ENCODE peak calls at places on chromosome 2, in seven cellular contexts. K, N, J, Q, R, F and M are unnamed samples.

GRCh38 chr2:229731916-229732315 is 17.6 kb upstream of the DNER start:
- DNase-seq in K (no peak), N (no peak), J (no peak), Q (peak; percentile 17), R (no peak), F (no peak), M (peak; percentile 11)

GRCh38 chr2:59277656-59278055 is 1036.5 kb upstream of the FANCL start:
- DNase-seq in K (no peak), N (no peak), J (no peak), Q (no peak), R (no peak), F (no peak), M (no peak)

GRCh38 chr2:225411452-225411851 is 11.9 kb downstream of the NYAP2 start:
- DNase-seq in K (no peak), N (peak; percentile 26), J (no peak), Q (no peak), R (no peak), F (no peak), M (no peak)

GRCh38 chr2:207812858-207813175 is 43.1 kb upstream of the FZD5 start:
- DNase-seq in K (peak; percentile 85), N (no peak), J (no peak), Q (no peak), R (no peak), F (no peak), M (no peak)

GRCh38 chr2:228768818-228769217 is 502.3 kb downstream of the PID1 start:
- DNase-seq in K (no peak), N (no peak), J (no peak), Q (peak; percentile 64), R (peak; percentile 44), F (no peak), M (peak; percentile 68)

GRCh38 chr2:43021791-43022500 is 204.5 kb downstream of the ZFP36L2 start:
- DNase-seq in K (no peak), N (peak; percentile 87), J (peak; percentile 70), Q (no peak), R (no peak), F (peak; percentile 80), M (no peak)

GRCh38 chr2:145006957-145007672 is 487.2 kb upstream of the ZEB2 start:
- DNase-seq in K (no peak), N (no peak), J (no peak), Q (peak; percentile 98), R (peak; percentile 35), F (no peak), M (peak; percentile 95)

GRCh38 chr2:3601561-3602271 is 6.8 kb downstream of the COLEC11 start:
- DNase-seq in K (no peak), N (no peak), J (no peak), Q (no peak), R (no peak), F (no peak), M (no peak)

GRCh38 chr2:58291726-58292430 is 50.8 kb upstream of the FANCL start:
- DNase-seq in K (no peak), N (no peak), J (no peak), Q (no peak), R (no peak), F (no peak), M (no peak)

GRCh38 chr2:72210470-72210869 is 62.8 kb upstream of the CYP26B1 start:
- DNase-seq in K (no peak), N (no peak), J (no peak), Q (no peak), R (no peak), F (no peak), M (no peak)

GRCh38 chr2:30666307-30666874 is 140.9 kb downstream of the CAPN13 start:
- DNase-seq in K (no peak), N (no peak), J (peak; percentile 21), Q (peak; percentile 99), R (peak; percentile 86), F (no peak), M (peak; percentile 99)

GRCh38 chr2:36547906-36548305 is 50.1 kb downstream of the FEZ2 start:
- DNase-seq in K (no peak), N (no peak), J (no peak), Q (no peak), R (no peak), F (no peak), M (no peak)

GRCh38 chr2:144682248-144682647 is 162.3 kb upstream of the ZEB2 start:
- DNase-seq in K (no peak), N (no peak), J (no peak), Q (no peak), R (no peak), F (no peak), M (no peak)

GRCh38 chr2:202831241-202831997 is 40.1 kb downstream of the ICA1L start:
- DNase-seq in K (peak; percentile 17), N (peak; percentile 63), J (peak; percentile 52), Q (peak; percentile 61), R (peak; percentile 76), F (peak; percentile 53), M (peak; percentile 61)

GRCh38 chr2:237128026-237128703 is 42.5 kb downstream of the COPS8 start:
- DNase-seq in K (peak; percentile 31), N (peak; percentile 88), J (peak; percentile 75), Q (peak; percentile 100), R (peak; percentile 38), F (no peak), M (peak; percentile 99)

GRCh38 chr2:120654383-120655134 is 81.1 kb upstream of the GLI2 start:
- DNase-seq in K (peak; percentile 6), N (peak; percentile 51), J (peak; percentile 87), Q (no peak), R (no peak), F (peak; percentile 88), M (no peak)

GRCh38 chr2:168427451-168427850 is 28.6 kb upstream of the CERS6 start:
- DNase-seq in K (no peak), N (peak; percentile 41), J (no peak), Q (peak; percentile 88), R (no peak), F (no peak), M (peak; percentile 87)

GRCh38 chr2:227597993-227598392 is 700 bp upstream of the SCYGR2 start:
- DNase-seq in K (no peak), N (peak; percentile 90), J (peak; percentile 54), Q (no peak), R (no peak), F (no peak), M (no peak)

GRCh38 chr2:143688248-143688647 is 559.0 kb downstream of the ARHGAP15 start:
- DNase-seq in K (no peak), N (no peak), J (no peak), Q (no peak), R (no peak), F (no peak), M (no peak)

GRCh38 chr2:15142069-15142689 is 419.0 kb downstream of the NBAS start:
- DNase-seq in K (no peak), N (peak; percentile 90), J (no peak), Q (peak; percentile 8), R (peak; percentile 25), F (no peak), M (peak; percentile 6)

GRCh38 chr2:36433311-36434217 is 78.0 kb downstream of the CRIM1 start:
- DNase-seq in K (no peak), N (no peak), J (no peak), Q (peak; percentile 59), R (no peak), F (no peak), M (peak; percentile 46)

GRCh38 chr2:79219383-79219988 is 59.9 kb upstream of the REG3A start:
- DNase-seq in K (peak; percentile 56), N (peak; percentile 77), J (peak; percentile 57), Q (peak; percentile 19), R (peak; percentile 72), F (peak; percentile 66), M (peak; percentile 14)

GRCh38 chr2:23377772-23378171 is 7.2 kb upstream of the KLHL29 start:
- DNase-seq in K (no peak), N (no peak), J (no peak), Q (no peak), R (no peak), F (no peak), M (no peak)

GRCh38 chr2:190407246-190407661 is 901 bp upstream of the MFSD6 start:
- DNase-seq in K (peak; percentile 15), N (peak; percentile 75), J (peak; percentile 33), Q (no peak), R (no peak), F (no peak), M (no peak)

GRCh38 chr2:117615106-117615505 is 199.4 kb upstream of the DDX18 start:
- DNase-seq in K (no peak), N (no peak), J (no peak), Q (no peak), R (no peak), F (no peak), M (no peak)

DNA sequence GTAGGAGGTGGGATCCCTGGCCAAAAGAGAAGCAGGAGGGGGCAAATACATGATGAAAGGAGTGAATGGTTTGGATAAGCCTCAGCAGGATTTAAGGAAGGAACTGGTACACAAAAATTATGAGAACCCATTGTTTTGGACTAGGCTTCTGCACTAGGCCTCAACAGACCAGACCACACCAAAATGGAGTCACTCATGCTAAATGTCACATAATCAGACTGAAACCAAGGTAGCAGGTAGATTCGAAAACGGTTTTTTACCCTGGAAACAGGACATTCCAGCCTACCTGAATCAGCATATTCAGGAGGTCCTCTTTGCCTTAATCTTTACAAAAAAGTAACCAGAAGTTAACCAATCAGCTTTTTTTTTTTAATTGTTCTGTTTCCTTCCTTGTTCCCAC is 49.4 kb upstream of the CDCA7 start:
- DNase-seq in K (no peak), N (no peak), J (no peak), Q (no peak), R (no peak), F (no peak), M (no peak)
- H2BK120ac ChIP-seq in K (no peak overlapping the region), N (peak overlapping the region; percentile 95), J (no peak overlapping the region), Q (no peak overlapping the region), R (no peak overlapping the region), F (peak overlapping the region; percentile 29), M (no peak overlapping the region)

DNA sequence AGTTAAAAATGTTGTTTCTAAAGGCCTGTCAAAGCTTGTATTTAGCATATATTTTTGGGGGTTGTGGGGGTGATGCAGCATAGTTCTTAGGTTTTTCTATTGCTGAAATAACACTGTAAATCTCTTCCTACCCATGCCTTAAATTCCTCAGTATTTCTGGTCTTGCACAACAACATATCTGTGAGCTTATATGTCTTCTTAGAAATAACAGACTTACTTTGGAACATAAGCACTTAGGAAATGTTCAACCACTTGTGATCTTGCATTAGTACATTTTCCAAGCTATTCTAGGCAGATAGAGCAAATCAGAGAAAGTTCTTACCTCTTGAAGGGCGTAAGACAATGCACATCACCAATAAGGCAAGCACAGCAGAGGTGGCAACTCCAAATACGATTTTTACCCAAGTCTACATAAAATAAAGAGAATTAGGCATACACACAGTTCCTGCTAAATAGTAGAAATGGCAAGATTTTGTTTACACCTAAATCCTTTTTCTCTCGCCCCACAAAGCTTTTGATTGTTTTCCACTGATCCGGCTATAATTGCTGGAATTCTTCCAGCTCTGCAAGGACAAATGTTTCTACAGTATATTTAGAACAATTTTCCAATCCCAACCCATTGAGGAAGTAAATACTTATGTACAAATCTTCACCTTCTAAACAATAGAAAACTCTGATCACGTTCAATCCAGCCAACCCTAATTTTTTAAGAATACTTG is 500 bp downstream of the FAP start:
- DNase-seq in K (peak; percentile 37), N (no peak), J (no peak), Q (peak; percentile 88), R (peak; percentile 79), F (no peak), M (peak; percentile 84)
- H3K9ac ChIP-seq in K (no peak overlapping the region), N (no peak overlapping the region), J (no peak overlapping the region), Q (peak overlapping the region; percentile 97), R (no peak overlapping the region), F (no peak overlapping the region), M (peak overlapping the region; percentile 99)

GRCh38 chr2:61710711-61711110 is 143.1 kb downstream of the FAM161A start:
- DNase-seq in K (no peak), N (no peak), J (no peak), Q (no peak), R (no peak), F (peak; percentile 27), M (no peak)
- H3K27ac ChIP-seq in K (no peak overlapping the region), N (no peak overlapping the region), J (no peak overlapping the region), Q (no peak overlapping the region), R (no peak overlapping the region), F (no peak overlapping the region), M (no peak overlapping the region)

GRCh38 chr2:21054011-21054410 is 10.1 kb upstream of the APOB start:
- DNase-seq in K (no peak), N (no peak), J (no peak), Q (no peak), R (no peak), F (peak; percentile 19), M (no peak)
- H2BK120ac ChIP-seq in K (no peak overlapping the region), N (no peak overlapping the region), J (no peak overlapping the region), Q (no peak overlapping the region), R (no peak overlapping the region), F (no peak overlapping the region), M (no peak overlapping the region)